ENCODE peak calls at places on chromosome 11, in ten cellular contexts. One of them, this sample, is unnamed. For H3K27me3 and H3K4me1, the result is how much of the 10 kb centered on the place peaks cover.

GRCh38 chr11:26399336-26399735 is 67.4 kb downstream of the ANO3 start:
- DNase-seq in tibial artery: no peak
- DNase-seq in right atrium auricular region: no peak
- DNase-seq in heart left ventricle: no peak
- DNase-seq in uterus: no peak
- DNase-seq in thoracic aorta: no peak
- DNase-seq in DND-41: no peak
- DNase-seq in GM23338: no peak
- DNase-seq in mammary epithelial cell: no peak
- DNase-seq in colonic mucosa: no peak
- DNase-seq in this sample: no peak

GRCh38 chr11:110376711-110377324 is 52.9 kb upstream of the FDX1 start:
- DNase-seq in thoracic aorta: peak
- DNase-seq in DND-41: peak
- DNase-seq in colonic mucosa: peak
- DNase-seq in right atrium auricular region: peak
- DNase-seq in heart left ventricle: no peak
- DNase-seq in uterus: peak
- DNase-seq in tibial artery: peak
- DNase-seq in GM23338: peak
- DNase-seq in mammary epithelial cell: peak
- DNase-seq in this sample: peak

GRCh38 chr11:62665630-62666258 is 632 bp downstream of the CSKMT start:
- DNase-seq in heart left ventricle: peak
- DNase-seq in DND-41: peak
- DNase-seq in tibial artery: peak
- DNase-seq in GM23338: peak
- DNase-seq in uterus: peak
- DNase-seq in colonic mucosa: peak
- DNase-seq in thoracic aorta: no peak
- DNase-seq in right atrium auricular region: peak
- DNase-seq in mammary epithelial cell: no peak
- DNase-seq in this sample: no peak

GRCh38 chr11:36702330-36703054 is 104.5 kb upstream of the RAG2 start:
- DNase-seq in colonic mucosa: peak
- DNase-seq in mammary epithelial cell: peak
- DNase-seq in thoracic aorta: no peak
- DNase-seq in GM23338: peak
- DNase-seq in uterus: no peak
- DNase-seq in heart left ventricle: no peak
- DNase-seq in tibial artery: no peak
- DNase-seq in right atrium auricular region: no peak
- DNase-seq in DND-41: peak
- DNase-seq in this sample: peak

GRCh38 chr11:83909579-83909978 is 623.4 kb upstream of the CCDC90B start:
- DNase-seq in heart left ventricle: no peak
- DNase-seq in thoracic aorta: no peak
- DNase-seq in uterus: no peak
- DNase-seq in colonic mucosa: no peak
- DNase-seq in mammary epithelial cell: no peak
- DNase-seq in right atrium auricular region: no peak
- DNase-seq in DND-41: no peak
- DNase-seq in tibial artery: no peak
- DNase-seq in GM23338: no peak
- DNase-seq in this sample: no peak

GRCh38 chr11:35166369-35167360 is 27.7 kb downstream of the CD44 start:
- DNase-seq in thoracic aorta: peak
- DNase-seq in right atrium auricular region: peak
- DNase-seq in DND-41: no peak
- DNase-seq in heart left ventricle: no peak
- DNase-seq in uterus: no peak
- DNase-seq in colonic mucosa: no peak
- DNase-seq in GM23338: no peak
- DNase-seq in mammary epithelial cell: peak
- DNase-seq in tibial artery: peak
- DNase-seq in this sample: no peak

GRCh38 chr11:44203270-44204043 is 106.5 kb downstream of the ALX4 start:
- DNase-seq in uterus: no peak
- DNase-seq in colonic mucosa: no peak
- DNase-seq in mammary epithelial cell: no peak
- DNase-seq in tibial artery: no peak
- DNase-seq in thoracic aorta: no peak
- DNase-seq in heart left ventricle: no peak
- DNase-seq in GM23338: no peak
- DNase-seq in DND-41: no peak
- DNase-seq in right atrium auricular region: no peak
- DNase-seq in this sample: no peak

GRCh38 chr11:83970061-83970671 is 684.0 kb upstream of the CCDC90B start:
- DNase-seq in tibial artery: no peak
- DNase-seq in DND-41: no peak
- DNase-seq in thoracic aorta: no peak
- DNase-seq in heart left ventricle: no peak
- DNase-seq in uterus: no peak
- DNase-seq in GM23338: no peak
- DNase-seq in mammary epithelial cell: no peak
- DNase-seq in right atrium auricular region: no peak
- DNase-seq in colonic mucosa: no peak
- DNase-seq in this sample: no peak

GRCh38 chr11:1461806-1462455 is 24.6 kb downstream of the MOB2 start:
- DNase-seq in right atrium auricular region: no peak
- DNase-seq in DND-41: no peak
- DNase-seq in heart left ventricle: no peak
- DNase-seq in thoracic aorta: no peak
- DNase-seq in GM23338: no peak
- DNase-seq in colonic mucosa: no peak
- DNase-seq in uterus: no peak
- DNase-seq in mammary epithelial cell: no peak
- DNase-seq in tibial artery: no peak
- DNase-seq in this sample: no peak

GRCh38 chr11:9313648-9314290 is 624 bp downstream of the TMEM41B start:
- DNase-seq in heart left ventricle: no peak
- DNase-seq in tibial artery: peak
- DNase-seq in GM23338: peak
- DNase-seq in colonic mucosa: peak
- DNase-seq in DND-41: no peak
- DNase-seq in uterus: no peak
- DNase-seq in mammary epithelial cell: peak
- DNase-seq in thoracic aorta: no peak
- DNase-seq in right atrium auricular region: no peak
- DNase-seq in this sample: no peak

GRCh38 chr11:61334434-61335354 is 1.7 kb downstream of the TKFC start:
- DNase-seq in right atrium auricular region: no peak
- DNase-seq in GM23338: no peak
- DNase-seq in thoracic aorta: no peak
- DNase-seq in uterus: no peak
- DNase-seq in DND-41: no peak
- DNase-seq in colonic mucosa: no peak
- DNase-seq in mammary epithelial cell: peak
- DNase-seq in heart left ventricle: no peak
- DNase-seq in tibial artery: no peak
- DNase-seq in this sample: no peak

GRCh38 chr11:60390389-60390788 is 5.9 kb upstream of the MS4A14 start:
- DNase-seq in tibial artery: no peak
- DNase-seq in DND-41: no peak
- DNase-seq in GM23338: no peak
- DNase-seq in mammary epithelial cell: no peak
- DNase-seq in heart left ventricle: no peak
- DNase-seq in uterus: no peak
- DNase-seq in thoracic aorta: no peak
- DNase-seq in right atrium auricular region: no peak
- DNase-seq in colonic mucosa: no peak
- DNase-seq in this sample: no peak

GRCh38 chr11:1225386-1226225 is 2.7 kb downstream of the MUC5B start:
- DNase-seq in GM23338: peak
- DNase-seq in colonic mucosa: peak
- DNase-seq in mammary epithelial cell: no peak
- DNase-seq in thoracic aorta: no peak
- DNase-seq in uterus: no peak
- DNase-seq in right atrium auricular region: no peak
- DNase-seq in heart left ventricle: peak
- DNase-seq in tibial artery: no peak
- DNase-seq in DND-41: no peak
- DNase-seq in this sample: no peak

GRCh38 chr11:7571640-7572000 is 57.8 kb downstream of the PPFIBP2 start:
- DNase-seq in thoracic aorta: no peak
- DNase-seq in mammary epithelial cell: peak
- DNase-seq in DND-41: peak
- DNase-seq in tibial artery: peak
- DNase-seq in right atrium auricular region: peak
- DNase-seq in GM23338: peak
- DNase-seq in uterus: peak
- DNase-seq in colonic mucosa: peak
- DNase-seq in heart left ventricle: no peak
- DNase-seq in this sample: peak

GRCh38 chr11:93494341-93494740 is 48.9 kb downstream of the SMCO4 start:
- DNase-seq in right atrium auricular region: no peak
- DNase-seq in uterus: no peak
- DNase-seq in thoracic aorta: no peak
- DNase-seq in tibial artery: no peak
- DNase-seq in GM23338: no peak
- DNase-seq in colonic mucosa: no peak
- DNase-seq in heart left ventricle: no peak
- DNase-seq in mammary epithelial cell: no peak
- DNase-seq in DND-41: no peak
- DNase-seq in this sample: no peak

DNA sequence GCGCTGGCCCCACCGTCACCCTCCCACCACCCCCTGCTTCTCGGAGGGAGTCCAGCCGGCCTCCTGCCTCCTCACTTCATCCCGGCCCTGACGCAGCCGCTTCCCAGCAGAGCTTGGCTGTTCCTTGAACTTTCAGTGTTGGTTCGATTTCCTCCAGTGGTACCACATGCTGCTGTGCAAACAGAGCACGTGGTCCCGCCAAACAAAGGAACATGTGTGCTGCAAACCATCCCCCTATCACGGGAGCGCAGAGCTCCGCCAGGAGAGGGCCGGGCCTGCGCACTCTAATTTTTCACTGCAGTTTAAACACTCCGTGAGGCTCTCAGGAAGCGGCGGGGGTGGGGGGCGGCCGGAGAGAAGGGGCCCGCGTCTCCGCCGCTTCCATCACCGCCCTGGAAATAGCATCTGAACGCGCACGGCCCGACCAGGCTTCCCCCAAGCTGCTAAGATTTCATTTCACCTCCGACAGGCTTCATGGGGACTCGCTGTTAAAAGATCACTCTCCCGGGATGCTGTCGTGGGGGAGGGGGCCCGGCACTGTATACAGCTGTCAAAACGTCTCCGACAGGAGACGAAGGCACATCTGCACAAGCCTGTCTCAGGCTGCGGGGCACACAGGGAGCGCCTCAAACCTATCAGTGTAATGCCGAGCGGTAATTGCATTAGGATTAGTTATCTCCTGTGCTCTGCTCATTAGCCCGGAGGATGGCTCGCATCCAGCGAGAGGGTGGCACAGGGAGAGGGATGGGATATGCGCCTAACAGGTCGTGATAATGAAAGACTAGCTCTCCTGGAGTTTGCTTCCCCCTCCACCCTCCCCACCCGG is 269.9 kb upstream of the SORL1-AS1 start:
- DNase-seq in tibial artery: peak
- DNase-seq in DND-41: no peak
- DNase-seq in right atrium auricular region: peak
- DNase-seq in GM23338: peak
- DNase-seq in heart left ventricle: peak
- DNase-seq in colonic mucosa: peak
- DNase-seq in mammary epithelial cell: peak
- DNase-seq in thoracic aorta: peak
- DNase-seq in uterus: peak
- DNase-seq in this sample: peak
- H3K27me3 ChIP-seq in tibial artery: under half
- H3K27me3 ChIP-seq in DND-41: under half
- H3K27me3 ChIP-seq in right atrium auricular region: under half
- H3K27me3 ChIP-seq in GM23338: under half
- H3K27me3 ChIP-seq in heart left ventricle: under half
- H3K27me3 ChIP-seq in colonic mucosa: under half
- H3K27me3 ChIP-seq in mammary epithelial cell: under half
- H3K27me3 ChIP-seq in thoracic aorta: under half
- H3K27me3 ChIP-seq in uterus: under half
- H3K27me3 ChIP-seq in this sample: under half

GRCh38 chr11:48109046-48109666 is 107.5 kb upstream of the OR4B1 start:
- DNase-seq in right atrium auricular region: no peak
- DNase-seq in colonic mucosa: no peak
- DNase-seq in GM23338: no peak
- DNase-seq in uterus: no peak
- DNase-seq in heart left ventricle: no peak
- DNase-seq in tibial artery: no peak
- DNase-seq in DND-41: peak
- DNase-seq in mammary epithelial cell: peak
- DNase-seq in thoracic aorta: no peak
- DNase-seq in this sample: peak
- TF ChIP-seq CTCF in right atrium auricular region: peak
- TF ChIP-seq CTCF in colonic mucosa: peak
- TF ChIP-seq CTCF in GM23338: peak
- TF ChIP-seq CTCF in uterus: peak
- TF ChIP-seq CTCF in heart left ventricle: peak
- TF ChIP-seq CTCF in tibial artery: peak
- TF ChIP-seq CTCF in DND-41: peak
- TF ChIP-seq CTCF in mammary epithelial cell: peak
- TF ChIP-seq CTCF in thoracic aorta: peak
- TF ChIP-seq CTCF in this sample: peak

DNA sequence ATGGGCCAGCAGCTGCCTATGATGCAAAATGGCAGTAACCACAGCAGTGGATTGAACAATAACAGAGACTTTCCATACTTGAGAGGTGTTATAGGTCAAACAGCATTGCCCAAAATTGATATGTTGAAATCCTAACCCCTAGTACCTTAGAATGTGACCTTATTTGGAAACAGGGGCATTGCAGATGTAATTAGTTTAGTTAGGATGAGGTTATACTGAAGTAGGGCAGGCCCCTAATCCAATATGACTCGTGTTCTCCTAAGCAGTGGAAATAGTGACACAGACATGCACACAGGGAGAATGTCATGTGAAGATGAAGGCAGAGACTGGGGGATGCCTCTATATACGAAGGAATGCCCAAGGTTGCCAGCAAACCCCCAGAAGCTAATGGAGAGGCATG is 270.5 kb downstream of the TENM4 start:
- DNase-seq in GM23338: no peak
- DNase-seq in tibial artery: no peak
- DNase-seq in heart left ventricle: no peak
- DNase-seq in DND-41: no peak
- DNase-seq in colonic mucosa: no peak
- DNase-seq in right atrium auricular region: no peak
- DNase-seq in thoracic aorta: no peak
- DNase-seq in uterus: no peak
- DNase-seq in mammary epithelial cell: no peak
- DNase-seq in this sample: no peak
- H3K4me1 ChIP-seq in GM23338: under half
- H3K4me1 ChIP-seq in tibial artery: under half
- H3K4me1 ChIP-seq in heart left ventricle: under half
- H3K4me1 ChIP-seq in DND-41: under half
- H3K4me1 ChIP-seq in colonic mucosa: under half
- H3K4me1 ChIP-seq in right atrium auricular region: under half
- H3K4me1 ChIP-seq in thoracic aorta: under half
- H3K4me1 ChIP-seq in uterus: under half
- H3K4me1 ChIP-seq in mammary epithelial cell: half or more
- H3K4me1 ChIP-seq in this sample: under half

GRCh38 chr11:47259178-47259977 is 1.6 kb downstream of the NR1H3 start:
- DNase-seq in DND-41: peak
- DNase-seq in heart left ventricle: no peak
- DNase-seq in GM23338: peak
- DNase-seq in right atrium auricular region: no peak
- DNase-seq in tibial artery: no peak
- DNase-seq in thoracic aorta: no peak
- DNase-seq in mammary epithelial cell: no peak
- DNase-seq in uterus: no peak
- DNase-seq in colonic mucosa: peak
- DNase-seq in this sample: peak
- H3K27me3 ChIP-seq in DND-41: under half
- H3K27me3 ChIP-seq in heart left ventricle: under half
- H3K27me3 ChIP-seq in GM23338: under half
- H3K27me3 ChIP-seq in right atrium auricular region: under half
- H3K27me3 ChIP-seq in tibial artery: under half
- H3K27me3 ChIP-seq in thoracic aorta: under half
- H3K27me3 ChIP-seq in mammary epithelial cell: under half
- H3K27me3 ChIP-seq in uterus: under half
- H3K27me3 ChIP-seq in colonic mucosa: under half
- H3K27me3 ChIP-seq in this sample: under half

This sample was measured in Caco-2.